ENCODE peak calls at places on chromosomes 1 and 21, in ten cellular contexts. One of them, this sample, is unnamed.

GRCh38 chr1:16630661-16631247 is 17.4 kb upstream of the NBPF1 start:
- DNase-seq in activated CD8-positive, alpha-beta T cell treated with anti-CD3 and anti-CD28 coated beads for 36 hours: peak
- DNase-seq in PC-3: no peak
- DNase-seq in breast epithelium: peak
- DNase-seq in astrocyte: no peak
- DNase-seq in adrenal gland: peak
- DNase-seq in A549: no peak
- DNase-seq in stomach: peak
- DNase-seq in fibroblast of lung: no peak
- DNase-seq in endothelial cell of umbilical vein: no peak
- DNase-seq in this sample: no peak

GRCh38 chr21:42463861-42464515 is 32.0 kb downstream of the RSPH1 start:
- DNase-seq in breast epithelium: no peak
- DNase-seq in activated CD8-positive, alpha-beta T cell treated with anti-CD3 and anti-CD28 coated beads for 36 hours: peak
- DNase-seq in endothelial cell of umbilical vein: peak
- DNase-seq in astrocyte: peak
- DNase-seq in A549: peak
- DNase-seq in adrenal gland: peak
- DNase-seq in fibroblast of lung: peak
- DNase-seq in PC-3: peak
- DNase-seq in stomach: peak
- DNase-seq in this sample: no peak

GRCh38 chr1:160144921-160145320 is 6.5 kb upstream of the ATP1A4 start:
- DNase-seq in PC-3: no peak
- DNase-seq in astrocyte: peak
- DNase-seq in breast epithelium: no peak
- DNase-seq in fibroblast of lung: peak
- DNase-seq in activated CD8-positive, alpha-beta T cell treated with anti-CD3 and anti-CD28 coated beads for 36 hours: no peak
- DNase-seq in A549: no peak
- DNase-seq in endothelial cell of umbilical vein: no peak
- DNase-seq in stomach: no peak
- DNase-seq in adrenal gland: no peak
- DNase-seq in this sample: no peak

GRCh38 chr1:112110031-112110430 is 120.6 kb upstream of the KCND3 start:
- DNase-seq in PC-3: no peak
- DNase-seq in astrocyte: no peak
- DNase-seq in fibroblast of lung: no peak
- DNase-seq in stomach: peak
- DNase-seq in A549: no peak
- DNase-seq in adrenal gland: peak
- DNase-seq in endothelial cell of umbilical vein: no peak
- DNase-seq in breast epithelium: no peak
- DNase-seq in activated CD8-positive, alpha-beta T cell treated with anti-CD3 and anti-CD28 coated beads for 36 hours: no peak
- DNase-seq in this sample: no peak

GRCh38 chr1:220551001-220551400 is 23.1 kb downstream of the MARK1 start:
- DNase-seq in A549: no peak
- DNase-seq in activated CD8-positive, alpha-beta T cell treated with anti-CD3 and anti-CD28 coated beads for 36 hours: no peak
- DNase-seq in endothelial cell of umbilical vein: no peak
- DNase-seq in adrenal gland: no peak
- DNase-seq in stomach: no peak
- DNase-seq in breast epithelium: no peak
- DNase-seq in astrocyte: no peak
- DNase-seq in PC-3: no peak
- DNase-seq in fibroblast of lung: no peak
- DNase-seq in this sample: no peak

GRCh38 chr1:156282143-156282478 is 514 bp downstream of the SMG5 start:
- DNase-seq in adrenal gland: no peak
- DNase-seq in activated CD8-positive, alpha-beta T cell treated with anti-CD3 and anti-CD28 coated beads for 36 hours: no peak
- DNase-seq in astrocyte: no peak
- DNase-seq in fibroblast of lung: no peak
- DNase-seq in endothelial cell of umbilical vein: peak
- DNase-seq in stomach: no peak
- DNase-seq in breast epithelium: peak
- DNase-seq in A549: peak
- DNase-seq in PC-3: peak
- DNase-seq in this sample: no peak

GRCh38 chr1:231818342-231818741 is 191.8 kb downstream of the DISC1 start:
- DNase-seq in breast epithelium: no peak
- DNase-seq in activated CD8-positive, alpha-beta T cell treated with anti-CD3 and anti-CD28 coated beads for 36 hours: no peak
- DNase-seq in PC-3: no peak
- DNase-seq in adrenal gland: no peak
- DNase-seq in stomach: no peak
- DNase-seq in astrocyte: no peak
- DNase-seq in fibroblast of lung: no peak
- DNase-seq in endothelial cell of umbilical vein: no peak
- DNase-seq in A549: no peak
- DNase-seq in this sample: no peak

GRCh38 chr1:67601955-67602354 is 83.0 kb upstream of the GADD45A start:
- DNase-seq in endothelial cell of umbilical vein: no peak
- DNase-seq in stomach: no peak
- DNase-seq in A549: no peak
- DNase-seq in astrocyte: no peak
- DNase-seq in PC-3: no peak
- DNase-seq in activated CD8-positive, alpha-beta T cell treated with anti-CD3 and anti-CD28 coated beads for 36 hours: no peak
- DNase-seq in fibroblast of lung: no peak
- DNase-seq in breast epithelium: no peak
- DNase-seq in adrenal gland: no peak
- DNase-seq in this sample: no peak

GRCh38 chr1:43135857-43136781 is 36.0 kb downstream of the EBNA1BP2 start:
- DNase-seq in stomach: no peak
- DNase-seq in breast epithelium: no peak
- DNase-seq in PC-3: peak
- DNase-seq in fibroblast of lung: no peak
- DNase-seq in endothelial cell of umbilical vein: no peak
- DNase-seq in astrocyte: no peak
- DNase-seq in adrenal gland: peak
- DNase-seq in activated CD8-positive, alpha-beta T cell treated with anti-CD3 and anti-CD28 coated beads for 36 hours: no peak
- DNase-seq in A549: no peak
- DNase-seq in this sample: no peak

GRCh38 chr1:231750296-231750695 is 123.7 kb downstream of the DISC1 start:
- DNase-seq in A549: no peak
- DNase-seq in stomach: no peak
- DNase-seq in adrenal gland: no peak
- DNase-seq in fibroblast of lung: no peak
- DNase-seq in breast epithelium: no peak
- DNase-seq in PC-3: no peak
- DNase-seq in activated CD8-positive, alpha-beta T cell treated with anti-CD3 and anti-CD28 coated beads for 36 hours: no peak
- DNase-seq in endothelial cell of umbilical vein: no peak
- DNase-seq in astrocyte: no peak
- DNase-seq in this sample: no peak

GRCh38 chr1:236066828-236067386 is 2.0 kb upstream of the NID1 start:
- DNase-seq in breast epithelium: no peak
- DNase-seq in PC-3: no peak
- DNase-seq in astrocyte: no peak
- DNase-seq in activated CD8-positive, alpha-beta T cell treated with anti-CD3 and anti-CD28 coated beads for 36 hours: peak
- DNase-seq in endothelial cell of umbilical vein: no peak
- DNase-seq in adrenal gland: peak
- DNase-seq in A549: no peak
- DNase-seq in stomach: peak
- DNase-seq in fibroblast of lung: no peak
- DNase-seq in this sample: peak

GRCh38 chr21:36929622-36930021 is 36.8 kb downstream of the HLCS start:
- DNase-seq in astrocyte: no peak
- DNase-seq in activated CD8-positive, alpha-beta T cell treated with anti-CD3 and anti-CD28 coated beads for 36 hours: no peak
- DNase-seq in endothelial cell of umbilical vein: peak
- DNase-seq in breast epithelium: no peak
- DNase-seq in PC-3: peak
- DNase-seq in adrenal gland: peak
- DNase-seq in stomach: peak
- DNase-seq in fibroblast of lung: no peak
- DNase-seq in A549: peak
- DNase-seq in this sample: no peak

GRCh38 chr1:16076003-16076870 is 2.8 kb upstream of the FAM131C start:
- DNase-seq in breast epithelium: no peak
- DNase-seq in stomach: no peak
- DNase-seq in adrenal gland: peak
- DNase-seq in fibroblast of lung: peak
- DNase-seq in astrocyte: peak
- DNase-seq in activated CD8-positive, alpha-beta T cell treated with anti-CD3 and anti-CD28 coated beads for 36 hours: no peak
- DNase-seq in A549: peak
- DNase-seq in endothelial cell of umbilical vein: peak
- DNase-seq in PC-3: peak
- DNase-seq in this sample: no peak

GRCh38 chr21:15022608-15023261 is 42.1 kb downstream of the NRIP1 start:
- DNase-seq in stomach: no peak
- DNase-seq in PC-3: no peak
- DNase-seq in endothelial cell of umbilical vein: no peak
- DNase-seq in fibroblast of lung: no peak
- DNase-seq in adrenal gland: no peak
- DNase-seq in activated CD8-positive, alpha-beta T cell treated with anti-CD3 and anti-CD28 coated beads for 36 hours: no peak
- DNase-seq in A549: no peak
- DNase-seq in breast epithelium: no peak
- DNase-seq in astrocyte: no peak
- DNase-seq in this sample: no peak
- TF ChIP-seq CTCF in stomach: no peak
- TF ChIP-seq CTCF in PC-3: no peak
- TF ChIP-seq CTCF in endothelial cell of umbilical vein: no peak
- TF ChIP-seq CTCF in fibroblast of lung: no peak
- TF ChIP-seq CTCF in adrenal gland: no peak
- TF ChIP-seq CTCF in activated CD8-positive, alpha-beta T cell treated with anti-CD3 and anti-CD28 coated beads for 36 hours: no peak
- TF ChIP-seq CTCF in A549: no peak
- TF ChIP-seq CTCF in breast epithelium: no peak
- TF ChIP-seq CTCF in astrocyte: peak
- TF ChIP-seq CTCF in this sample: no peak

GRCh38 chr1:243470492-243470891 is 214.7 kb downstream of the SDCCAG8 start:
- DNase-seq in endothelial cell of umbilical vein: no peak
- DNase-seq in A549: no peak
- DNase-seq in PC-3: no peak
- DNase-seq in adrenal gland: no peak
- DNase-seq in activated CD8-positive, alpha-beta T cell treated with anti-CD3 and anti-CD28 coated beads for 36 hours: no peak
- DNase-seq in fibroblast of lung: no peak
- DNase-seq in stomach: no peak
- DNase-seq in astrocyte: no peak
- DNase-seq in breast epithelium: no peak
- DNase-seq in this sample: no peak
- TF ChIP-seq CTCF in endothelial cell of umbilical vein: no peak
- TF ChIP-seq CTCF in A549: no peak
- TF ChIP-seq CTCF in PC-3: no peak
- TF ChIP-seq CTCF in adrenal gland: no peak
- TF ChIP-seq CTCF in activated CD8-positive, alpha-beta T cell treated with anti-CD3 and anti-CD28 coated beads for 36 hours: no peak
- TF ChIP-seq CTCF in fibroblast of lung: no peak
- TF ChIP-seq CTCF in stomach: no peak
- TF ChIP-seq CTCF in astrocyte: no peak
- TF ChIP-seq CTCF in breast epithelium: no peak
- TF ChIP-seq CTCF in this sample: no peak

DNA sequence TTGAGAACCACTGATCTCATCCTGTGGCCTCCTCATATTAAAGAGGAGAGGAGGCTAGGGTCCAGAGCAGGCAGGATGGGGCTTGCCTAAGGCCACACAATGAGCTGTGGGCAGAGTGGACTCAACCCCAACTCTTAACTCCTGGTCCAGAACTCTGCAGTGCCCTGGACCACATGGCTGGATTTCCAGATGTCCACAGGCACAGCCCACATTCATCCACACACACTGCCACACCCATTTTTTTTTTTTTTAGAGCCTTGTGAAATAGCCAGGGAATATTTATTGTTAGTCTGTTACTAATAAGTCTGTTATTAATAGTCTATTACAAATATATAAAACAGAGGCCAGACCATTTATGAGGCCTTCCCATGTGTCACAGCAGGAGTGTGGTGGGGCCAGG is 192.2 kb downstream of the TRABD2B start:
- DNase-seq in fibroblast of lung: no peak
- DNase-seq in adrenal gland: no peak
- DNase-seq in breast epithelium: no peak
- DNase-seq in stomach: no peak
- DNase-seq in endothelial cell of umbilical vein: no peak
- DNase-seq in A549: no peak
- DNase-seq in activated CD8-positive, alpha-beta T cell treated with anti-CD3 and anti-CD28 coated beads for 36 hours: no peak
- DNase-seq in PC-3: no peak
- DNase-seq in astrocyte: no peak
- DNase-seq in this sample: no peak
- TF ChIP-seq CTCF in fibroblast of lung: no peak
- TF ChIP-seq CTCF in adrenal gland: no peak
- TF ChIP-seq CTCF in breast epithelium: no peak
- TF ChIP-seq CTCF in stomach: no peak
- TF ChIP-seq CTCF in endothelial cell of umbilical vein: no peak
- TF ChIP-seq CTCF in A549: no peak
- TF ChIP-seq CTCF in activated CD8-positive, alpha-beta T cell treated with anti-CD3 and anti-CD28 coated beads for 36 hours: no peak
- TF ChIP-seq CTCF in PC-3: no peak
- TF ChIP-seq CTCF in astrocyte: no peak
- TF ChIP-seq CTCF in this sample: no peak

DNA sequence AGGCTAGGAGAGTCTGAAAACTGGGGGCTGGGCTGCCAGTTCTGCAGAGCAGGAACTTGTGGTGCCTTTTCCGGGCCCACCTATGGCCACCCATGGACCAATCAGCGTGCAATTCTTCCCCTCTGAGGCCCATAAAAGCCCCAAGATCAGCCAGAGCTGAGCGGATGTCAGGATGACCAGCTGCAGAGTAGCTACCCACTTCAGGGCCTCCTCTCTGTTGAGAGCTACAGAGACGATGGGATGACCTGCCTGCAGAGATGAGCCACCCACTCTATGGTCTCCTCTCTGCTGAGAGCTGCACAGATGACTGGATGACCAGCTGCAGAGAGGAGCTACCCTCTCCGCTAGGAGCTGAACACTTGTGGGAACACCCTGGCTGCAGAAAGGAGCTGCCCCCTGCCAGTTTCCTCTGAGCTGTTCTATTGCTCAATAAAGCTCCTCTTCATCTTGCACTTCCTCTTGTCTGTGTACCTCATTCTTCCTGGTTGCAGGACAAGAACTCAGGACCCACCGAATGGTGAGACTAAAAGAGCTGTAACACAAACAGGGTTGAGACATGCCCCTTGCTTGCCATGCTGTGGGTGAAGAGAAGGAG is 12.8 kb upstream of the AADACL4 start:
- DNase-seq in endothelial cell of umbilical vein: no peak
- DNase-seq in PC-3: no peak
- DNase-seq in stomach: no peak
- DNase-seq in activated CD8-positive, alpha-beta T cell treated with anti-CD3 and anti-CD28 coated beads for 36 hours: no peak
- DNase-seq in A549: no peak
- DNase-seq in breast epithelium: no peak
- DNase-seq in fibroblast of lung: no peak
- DNase-seq in adrenal gland: no peak
- DNase-seq in astrocyte: no peak
- DNase-seq in this sample: no peak
- TF ChIP-seq CTCF in endothelial cell of umbilical vein: no peak
- TF ChIP-seq CTCF in PC-3: no peak
- TF ChIP-seq CTCF in stomach: no peak
- TF ChIP-seq CTCF in activated CD8-positive, alpha-beta T cell treated with anti-CD3 and anti-CD28 coated beads for 36 hours: no peak
- TF ChIP-seq CTCF in A549: no peak
- TF ChIP-seq CTCF in breast epithelium: no peak
- TF ChIP-seq CTCF in fibroblast of lung: no peak
- TF ChIP-seq CTCF in adrenal gland: no peak
- TF ChIP-seq CTCF in astrocyte: no peak
- TF ChIP-seq CTCF in this sample: no peak

This sample was measured in GM10248.